ENCODE peak calls at places on chromosomes 16 and 17, in five cellular contexts. Z, G, Y, W and A are unnamed samples.

GRCh38 chr17:32111141-32111771 is 31.0 kb upstream of the RHOT1 start:
- ATAC-seq in Z (peak; percentile 36), G (no peak), Y (no peak), W (peak; percentile 54), A (peak; percentile 31)

GRCh38 chr16:68070249-68070725 is 14.9 kb upstream of the NFATC3 start:
- ATAC-seq in Z (no peak), G (no peak), Y (no peak), W (no peak), A (no peak)

GRCh38 chr16:31439519-31439918 is 3.1 kb downstream of the ZNF843 start:
- ATAC-seq in Z (no peak), G (no peak), Y (no peak), W (no peak), A (no peak)

GRCh38 chr16:57175896-57176295 is 9.9 kb downstream of the PSME3IP1 start:
- ATAC-seq in Z (no peak), G (no peak), Y (no peak), W (no peak), A (no peak)

GRCh38 chr17:29124931-29125270 is 55.3 kb downstream of the MYO18A start:
- ATAC-seq in Z (peak; percentile 56), G (peak; percentile 87), Y (no peak), W (no peak), A (no peak)

GRCh38 chr17:68182940-68183551 is 64.8 kb upstream of the AMZ2 start:
- ATAC-seq in Z (peak; percentile 94), G (peak; percentile 70), Y (no peak), W (no peak), A (no peak)

GRCh38 chr16:89314357-89314756 is 96.9 kb downstream of the ZNF778 start:
- ATAC-seq in Z (no peak), G (no peak), Y (no peak), W (no peak), A (no peak)

GRCh38 chr16:26643519-26643918 is 423.2 kb upstream of the C16orf82 start:
- ATAC-seq in Z (no peak), G (no peak), Y (no peak), W (no peak), A (no peak)

GRCh38 chr16:56542039-56542438 is 22.2 kb upstream of the BBS2 start:
- ATAC-seq in Z (no peak), G (no peak), Y (no peak), W (no peak), A (no peak)

GRCh38 chr16:21060027-21060510 is 90.6 kb downstream of the DNAH3 start:
- ATAC-seq in Z (no peak), G (no peak), Y (no peak), W (no peak), A (no peak)

GRCh38 chr16:50290856-50291255 is 24.5 kb downstream of the ADCY7 start:
- ATAC-seq in Z (no peak), G (no peak), Y (no peak), W (no peak), A (no peak)

GRCh38 chr16:82628741-82629140 is 2.0 kb downstream of the CDH13 start:
- ATAC-seq in Z (no peak), G (no peak), Y (no peak), W (no peak), A (no peak)

GRCh38 chr16:12011565-12011964 is 35.0 kb downstream of the SNX29 start:
- ATAC-seq in Z (no peak), G (no peak), Y (no peak), W (no peak), A (no peak)

DNA sequence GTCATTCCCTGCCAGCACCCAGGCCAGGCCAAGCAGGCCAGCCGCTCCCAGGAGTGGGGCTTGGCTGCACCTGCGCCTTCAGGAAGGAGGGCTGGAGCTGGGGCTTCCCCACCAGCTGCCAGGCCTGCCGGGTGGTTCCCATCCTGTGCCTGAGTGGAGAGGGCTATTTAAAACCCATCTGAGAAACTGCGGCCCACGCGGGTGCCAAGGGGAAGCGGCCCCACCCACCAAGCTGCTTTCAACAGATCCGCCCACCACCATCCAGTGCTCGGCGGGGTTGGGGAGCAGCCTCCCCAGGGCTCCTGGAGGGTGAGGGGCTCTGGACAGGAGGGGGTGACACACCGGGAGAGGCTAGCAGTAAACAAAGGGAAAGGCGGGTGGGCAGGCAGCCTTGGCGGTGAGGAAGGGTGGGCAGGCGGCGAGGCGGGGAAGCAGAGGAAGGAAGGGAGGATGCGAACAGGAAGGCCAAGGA is 3.6 kb downstream of the NTHL1 start:
- ATAC-seq in Z (no peak), G (no peak), Y (no peak), W (no peak), A (peak; percentile 2)
- H3K4me1 ChIP-seq in Z (peaks cover 9% of the 10 kb centered on the region), G (peaks cover 68% of the 10 kb centered on the region), Y (peaks cover 28% of the 10 kb centered on the region), W (no peaks in the 10 kb centered on the region), A (peaks cover 48% of the 10 kb centered on the region)

GRCh38 chr17:65553646-65554567 is 7.5 kb downstream of the AXIN2 start:
- ATAC-seq in Z (no peak), G (no peak), Y (no peak), W (no peak), A (no peak)
- H3K4me1 ChIP-seq in Z (no peaks in the 10 kb centered on the region), G (no peaks in the 10 kb centered on the region), Y (peaks cover 39% of the 10 kb centered on the region), W (peaks cover 3% of the 10 kb centered on the region), A (peaks cover 39% of the 10 kb centered on the region)

GRCh38 chr17:77421635-77421982 is 280.8 kb downstream of the SEC14L1 start:
- ATAC-seq in Z (no peak), G (no peak), Y (no peak), W (no peak), A (no peak)
- H3K4me1 ChIP-seq in Z (peaks cover 77% of the 10 kb centered on the region), G (peaks cover 67% of the 10 kb centered on the region), Y (peaks cover 66% of the 10 kb centered on the region), W (no peaks in the 10 kb centered on the region), A (peaks cover 14% of the 10 kb centered on the region)

GRCh38 chr17:61253293-61253801 is 146.3 kb upstream of the TBX2 start:
- ATAC-seq in Z (no peak), G (no peak), Y (no peak), W (no peak), A (no peak)

GRCh38 chr17:61250335-61250890 is 149.2 kb upstream of the TBX2 start:
- ATAC-seq in Z (peak; percentile 60), G (peak; percentile 69), Y (no peak), W (no peak), A (no peak)

GRCh38 chr17:61249649-61250301 is 149.9 kb upstream of the TBX2 start:
- ATAC-seq in Z (no peak), G (no peak), Y (no peak), W (no peak), A (no peak)

GRCh38 chr17:61253937-61254677 is 145.5 kb upstream of the TBX2 start:
- ATAC-seq in Z (no peak), G (no peak), Y (no peak), W (no peak), A (no peak)

GRCh38 chr17:61251939-61252865 is 147.4 kb upstream of the TBX2 start:
- ATAC-seq in Z (no peak), G (no peak), Y (peak; percentile 75), W (peak; percentile 95), A (peak; percentile 97)
- H3K4me1 ChIP-seq in Z (peaks cover 20% of the 10 kb centered on the region), G (peaks cover 14% of the 10 kb centered on the region), Y (peaks cover 33% of the 10 kb centered on the region), W (peaks cover 9% of the 10 kb centered on the region), A (peaks cover 14% of the 10 kb centered on the region)

DNA sequence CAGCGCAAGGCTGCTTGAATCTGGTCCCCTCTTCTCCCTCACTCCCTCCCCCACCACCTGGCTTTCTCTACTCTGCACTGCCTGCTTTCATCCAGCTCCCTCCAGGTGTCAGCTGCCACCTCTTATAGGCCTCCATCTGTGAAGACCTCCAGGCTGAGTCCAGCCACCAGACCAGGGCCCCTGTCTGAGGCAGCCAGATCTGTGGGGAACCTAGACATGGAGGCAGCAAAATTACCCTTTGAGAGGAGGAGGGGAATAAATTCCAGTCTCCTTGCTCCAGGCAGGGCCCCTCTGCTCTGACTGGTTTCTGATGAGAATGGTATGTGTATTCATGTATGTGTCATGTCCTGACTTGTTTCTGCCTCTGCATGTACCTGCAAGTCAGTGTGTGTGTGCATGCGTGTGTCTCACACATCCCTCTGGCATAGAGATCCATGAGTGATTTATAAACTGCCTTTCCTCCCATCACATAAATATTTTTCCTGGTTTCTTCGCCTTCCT is 21.1 kb downstream of the MINK1 start:
- ATAC-seq in Z (peak; percentile 57), G (no peak), Y (no peak), W (no peak), A (no peak)
- H3K4me1 ChIP-seq in Z (peaks cover 65% of the 10 kb centered on the region), G (peaks cover 47% of the 10 kb centered on the region), Y (peaks cover 15% of the 10 kb centered on the region), W (no peaks in the 10 kb centered on the region), A (no peaks in the 10 kb centered on the region)

DNA sequence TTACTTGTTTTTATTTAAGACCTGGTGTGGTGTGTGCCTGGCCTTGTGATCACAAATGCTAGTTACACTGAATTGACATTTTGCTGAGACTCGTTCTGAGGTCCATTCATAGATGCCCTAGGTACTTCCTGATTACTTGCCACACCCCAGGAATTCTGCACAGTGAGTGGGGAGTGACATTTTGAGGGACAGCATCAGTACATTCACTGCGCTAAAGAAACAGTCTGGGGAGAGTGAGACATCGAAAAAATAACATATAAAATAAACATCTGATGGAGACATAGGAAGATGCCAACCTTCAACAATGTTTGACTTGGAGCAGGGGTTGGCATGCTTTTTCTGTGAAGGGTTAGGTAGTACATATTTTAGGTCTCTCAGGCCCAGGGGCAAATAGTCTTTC is 30.4 kb downstream of the ABCC1 start:
- ATAC-seq in Z (no peak), G (peak; percentile 15), Y (no peak), W (no peak), A (no peak)
- H3K4me1 ChIP-seq in Z (no peaks in the 10 kb centered on the region), G (no peaks in the 10 kb centered on the region), Y (no peaks in the 10 kb centered on the region), W (peaks cover 17% of the 10 kb centered on the region), A (peaks cover 17% of the 10 kb centered on the region)

DNA sequence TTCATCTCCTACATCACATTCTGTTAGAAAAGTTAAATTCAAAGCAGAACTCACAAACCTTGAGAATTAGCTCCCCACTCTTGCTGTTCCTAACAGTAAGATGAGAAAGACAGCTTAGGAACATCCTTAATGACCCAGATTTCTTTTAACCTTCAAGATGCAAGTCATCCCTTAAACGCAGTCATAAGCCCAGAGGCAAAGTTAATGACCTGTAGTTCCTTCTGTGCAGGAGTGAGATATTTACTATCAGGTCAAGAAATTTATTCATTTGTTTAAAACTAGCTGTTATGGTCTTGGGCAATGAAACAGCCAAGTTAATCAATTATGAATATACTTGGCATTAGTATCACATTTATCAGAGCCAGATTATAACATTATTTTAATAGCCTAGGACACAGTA is 37.0 kb downstream of the NXPH3 start:
- ATAC-seq in Z (no peak), G (no peak), Y (no peak), W (no peak), A (no peak)
- H3K4me1 ChIP-seq in Z (no peaks in the 10 kb centered on the region), G (no peaks in the 10 kb centered on the region), Y (peaks cover 51% of the 10 kb centered on the region), W (peaks cover 7% of the 10 kb centered on the region), A (peaks cover 79% of the 10 kb centered on the region)